ENCODE peak calls at places on chromosome 21, in eight cellular contexts. I, K, Q, D, N, O, U and J are unnamed samples.

GRCh38 chr21:39386194-39386593 is 37.3 kb upstream of the HMGN1 start:
- DNase-seq in D (no peak), U (peak; percentile 65), Q (no peak), N (peak; percentile 28), I (no peak), K (no peak), O (no peak), J (no peak)

GRCh38 chr21:21007606-21008005 is 9.4 kb downstream of the NCAM2 start:
- DNase-seq in N (no peak), D (no peak), O (no peak), K (no peak), Q (no peak), U (no peak), I (no peak), J (no peak)

GRCh38 chr21:32524010-32524719 is 61.2 kb downstream of the TCP10L start:
- DNase-seq in N (no peak), I (no peak), O (no peak), K (no peak), D (no peak), U (no peak), Q (peak; percentile 28), J (no peak)

GRCh38 chr21:18142639-18143038 is 102.0 kb upstream of the CHODL start:
- DNase-seq in K (no peak), Q (no peak), O (no peak), D (no peak), U (no peak), I (no peak), N (no peak), J (no peak)

GRCh38 chr21:39911286-39911685 is 44.0 kb downstream of the PCP4 start:
- DNase-seq in U (no peak), D (no peak), K (no peak), N (peak; percentile 6), Q (peak; percentile 19), O (peak; percentile 12), I (no peak), J (no peak)

GRCh38 chr21:23541571-23541970 is 2065.7 kb downstream of the MRPL39 start:
- DNase-seq in I (no peak), U (no peak), O (peak; percentile 19), Q (no peak), D (no peak), N (no peak), K (no peak), J (no peak)

GRCh38 chr21:39159342-39160063 is 23.7 kb downstream of the PSMG1 start:
- DNase-seq in D (peak; percentile 27), U (no peak), K (no peak), I (no peak), O (no peak), Q (no peak), N (no peak), J (no peak)

GRCh38 chr21:29382029-29382654 is 83.4 kb downstream of the BACH1 start:
- DNase-seq in N (no peak), U (no peak), O (peak; percentile 87), Q (no peak), D (no peak), I (peak; percentile 51), K (no peak), J (peak; percentile 48)

GRCh38 chr21:37551406-37552355 is 185.1 kb downstream of the DYRK1A start:
- DNase-seq in I (peak; percentile 87), O (no peak), Q (no peak), D (no peak), N (peak; percentile 20), U (no peak), K (no peak), J (no peak)

GRCh38 chr21:31557956-31558838 is 101.3 kb upstream of the SOD1 start:
- DNase-seq in O (peak; percentile 8), K (peak; percentile 9), D (no peak), U (peak; percentile 58), N (no peak), I (peak; percentile 64), Q (peak; percentile 71), J (no peak)

GRCh38 chr21:39021475-39021832 is 161.8 kb downstream of the PSMG1 start:
- DNase-seq in D (no peak), Q (no peak), K (no peak), I (no peak), O (no peak), N (no peak), U (no peak), J (no peak)

GRCh38 chr21:32135401-32136363 is 143.2 kb downstream of the MIS18A start:
- DNase-seq in Q (no peak), O (no peak), K (no peak), D (no peak), I (no peak), N (no peak), U (no peak), J (no peak)

GRCh38 chr21:37868896-37869295 is 47.4 kb downstream of the KCNJ6 start:
- DNase-seq in N (no peak), K (no peak), U (no peak), O (peak; percentile 36), Q (no peak), I (no peak), D (no peak), J (no peak)

GRCh38 chr21:16773206-16773605 is 739.6 kb upstream of the CXADR start:
- DNase-seq in N (no peak), O (no peak), I (no peak), Q (no peak), U (no peak), D (peak; percentile 8), K (no peak), J (no peak)
- H3K27me3 ChIP-seq in N (no peaks in the 10 kb centered on the region), O (no peaks in the 10 kb centered on the region), I (no peaks in the 10 kb centered on the region), Q (no peaks in the 10 kb centered on the region), U (no peaks in the 10 kb centered on the region), D (no peaks in the 10 kb centered on the region), K (no peaks in the 10 kb centered on the region), J (no peaks in the 10 kb centered on the region)

DNA sequence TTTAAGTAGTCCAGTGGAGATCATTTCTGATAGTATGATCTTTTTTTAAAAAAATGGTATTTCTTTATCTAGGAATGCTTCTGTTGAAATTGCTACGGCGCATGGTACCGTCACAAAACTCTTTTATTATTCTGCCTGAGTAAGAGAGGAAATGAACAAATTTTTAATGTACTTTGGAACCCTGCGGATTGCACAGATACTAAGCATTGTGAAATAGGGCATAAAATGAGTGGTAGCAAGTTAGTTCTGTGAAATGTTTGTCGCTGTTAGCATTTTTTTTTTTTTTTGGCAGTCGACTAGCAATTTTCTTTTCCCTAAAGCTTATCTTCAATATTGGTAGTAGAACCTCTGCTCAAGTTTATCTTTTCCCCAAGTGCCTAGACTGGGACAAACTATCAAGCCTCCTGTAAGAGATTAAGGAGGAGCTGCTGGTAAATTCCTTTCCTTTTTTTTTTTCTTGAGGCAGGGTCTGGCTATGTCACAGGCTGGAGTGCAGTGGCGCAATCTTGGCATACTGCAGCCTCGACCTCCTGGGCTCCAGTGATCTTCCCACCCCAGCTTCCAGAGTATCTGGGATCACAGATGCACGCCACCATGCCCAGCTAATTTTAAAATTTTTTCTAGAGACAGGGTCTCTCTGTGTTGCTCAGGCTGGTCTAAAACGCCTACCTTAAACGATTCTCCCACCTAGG is 2.2 kb downstream of the ITSN1 start:
- DNase-seq in N (peak; percentile 28), O (peak; percentile 54), D (no peak), I (peak; percentile 57), K (no peak), U (no peak), Q (peak; percentile 30), J (peak; percentile 76)
- H3K27ac ChIP-seq in N (peak overlapping the region; percentile 88), O (no peak overlapping the region), D (peak overlapping the region; percentile 52), I (peak overlapping the region; percentile 82), K (no peak overlapping the region), U (peak overlapping the region; percentile 41), Q (peak overlapping the region; percentile 22), J (no peak overlapping the region)

GRCh38 chr21:44800103-44800502 is 1.5 kb downstream of the UBE2G2 start:
- DNase-seq in D (no peak), Q (peak; percentile 52), O (peak; percentile 75), I (peak; percentile 70), N (no peak), K (no peak), U (no peak), J (peak; percentile 51)
- H3K4me3 ChIP-seq in D (peak overlapping the region; percentile 87), Q (peak overlapping the region; percentile 90), O (peak overlapping the region; percentile 94), I (peak overlapping the region; percentile 86), N (no peak overlapping the region), K (no peak overlapping the region), U (peak overlapping the region; percentile 99), J (peak overlapping the region; percentile 34)

DNA sequence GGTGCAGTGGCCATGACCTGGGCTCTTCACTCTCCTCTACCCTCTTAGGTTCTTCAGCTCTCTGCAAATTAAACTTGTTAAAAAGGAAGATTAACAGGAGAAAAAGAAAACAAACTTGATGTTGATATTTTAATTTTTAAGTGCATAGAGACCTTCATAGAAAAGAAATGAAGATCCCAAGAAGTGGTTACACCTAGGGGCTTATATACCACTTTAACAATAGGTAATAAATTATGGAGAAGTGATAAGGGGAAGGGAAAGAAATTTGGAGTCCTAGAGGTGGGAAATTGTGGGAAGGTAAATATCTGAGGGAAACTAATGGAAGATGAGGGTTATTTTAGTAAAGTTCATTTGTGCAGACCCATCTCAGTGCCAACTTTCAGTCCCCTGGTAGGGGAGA is 16.5 kb upstream of the TFF3 start:
- DNase-seq in K (no peak), Q (no peak), O (no peak), N (no peak), I (no peak), D (no peak), U (no peak), J (no peak)
- H3K27me3 ChIP-seq in K (no peaks in the 10 kb centered on the region), Q (no peaks in the 10 kb centered on the region), O (peaks cover 5% of the 10 kb centered on the region), N (no peaks in the 10 kb centered on the region), I (no peaks in the 10 kb centered on the region), D (peaks cover 10% of the 10 kb centered on the region), U (no peaks in the 10 kb centered on the region), J (no peaks in the 10 kb centered on the region)

GRCh38 chr21:45291613-45292398 is 4.1 kb upstream of the POFUT2 start:
- DNase-seq in Q (no peak), K (no peak), I (peak; percentile 29), O (no peak), U (no peak), D (no peak), N (no peak), J (no peak)
- H3K27ac ChIP-seq in Q (no peak overlapping the region), K (no peak overlapping the region), I (peak overlapping the region; percentile 66), O (no peak overlapping the region), U (peak overlapping the region; percentile 50), D (no peak overlapping the region), N (peak overlapping the region; percentile 50), J (no peak overlapping the region)

DNA sequence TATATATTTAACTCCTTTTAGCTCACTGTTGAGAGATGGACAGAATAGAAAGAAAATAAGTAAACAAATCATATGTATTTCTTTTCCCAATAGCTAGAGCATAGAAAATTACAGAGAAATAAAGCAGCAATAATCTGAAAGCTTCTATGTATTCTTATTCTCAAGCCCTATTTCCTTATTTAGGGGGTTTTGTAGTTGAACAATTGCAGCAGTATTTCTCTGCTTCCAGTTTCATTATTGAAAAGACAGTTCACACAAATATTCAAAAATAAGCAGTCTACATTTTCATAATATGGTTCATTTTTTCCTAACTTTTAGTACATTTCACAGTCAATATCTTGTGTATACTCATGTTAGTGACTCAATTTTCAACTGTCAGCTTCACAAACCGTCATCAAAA is 638.2 kb downstream of the MRPL39 start:
- DNase-seq in N (no peak), U (no peak), K (no peak), I (no peak), O (no peak), Q (no peak), D (no peak), J (no peak)
- H3K4me3 ChIP-seq in N (no peak overlapping the region), U (no peak overlapping the region), K (no peak overlapping the region), I (no peak overlapping the region), O (no peak overlapping the region), Q (no peak overlapping the region), D (no peak overlapping the region), J (no peak overlapping the region)

GRCh38 chr21:43271452-43272020 is 102.7 kb downstream of the CRYAA start:
- DNase-seq in N (no peak), Q (no peak), U (no peak), K (no peak), I (no peak), D (no peak), O (no peak), J (no peak)
- H3K27me3 ChIP-seq in N (no peaks in the 10 kb centered on the region), Q (no peaks in the 10 kb centered on the region), U (no peaks in the 10 kb centered on the region), K (no peaks in the 10 kb centered on the region), I (no peaks in the 10 kb centered on the region), D (peaks cover 56% of the 10 kb centered on the region), O (no peaks in the 10 kb centered on the region), J (peaks cover 8% of the 10 kb centered on the region)

GRCh38 chr21:42096593-42096992 is 25.5 kb downstream of the UMODL1 start:
- DNase-seq in D (no peak), I (no peak), U (no peak), O (no peak), N (no peak), K (no peak), Q (no peak), J (no peak)
- H3K27ac ChIP-seq in D (peak overlapping the region; percentile 11), I (peak overlapping the region; percentile 85), U (no peak overlapping the region), O (peak overlapping the region; percentile 94), N (no peak overlapping the region), K (no peak overlapping the region), Q (no peak overlapping the region), J (no peak overlapping the region)